ENCODE peak calls at places on chromosomes 7 and 10, in nine cellular contexts. One of them, this sample, is unnamed.

GRCh38 chr7:151517601-151518104 is 2.0 kb downstream of the RHEB start:
- DNase-seq in left ventricle myocardium inferior: no peak
- DNase-seq in T-helper 9 cell: no peak
- DNase-seq in NCI-H2029: no peak
- DNase-seq in RCC 7860: no peak
- DNase-seq in activated CD4-positive, CD25-positive, alpha-beta regulatory T cell: no peak
- DNase-seq in AG09309: no peak
- DNase-seq in amygdala: no peak
- DNase-seq in AG08396: no peak
- DNase-seq in this sample: no peak

GRCh38 chr7:26372738-26373137 is 81.1 kb downstream of the SNX10 start:
- DNase-seq in left ventricle myocardium inferior: no peak
- DNase-seq in T-helper 9 cell: no peak
- DNase-seq in NCI-H2029: no peak
- DNase-seq in RCC 7860: no peak
- DNase-seq in activated CD4-positive, CD25-positive, alpha-beta regulatory T cell: no peak
- DNase-seq in AG09309: no peak
- DNase-seq in amygdala: no peak
- DNase-seq in AG08396: no peak
- DNase-seq in this sample: no peak

GRCh38 chr7:106269263-106269961 is 15.4 kb downstream of the NAMPT start:
- DNase-seq in left ventricle myocardium inferior: no peak
- DNase-seq in T-helper 9 cell: no peak
- DNase-seq in NCI-H2029: no peak
- DNase-seq in RCC 7860: no peak
- DNase-seq in activated CD4-positive, CD25-positive, alpha-beta regulatory T cell: no peak
- DNase-seq in AG09309: no peak
- DNase-seq in amygdala: no peak
- DNase-seq in AG08396: no peak
- DNase-seq in this sample: no peak

GRCh38 chr10:85581357-85581756 is 785.2 kb downstream of the GRID1 start:
- DNase-seq in left ventricle myocardium inferior: no peak
- DNase-seq in T-helper 9 cell: no peak
- DNase-seq in NCI-H2029: no peak
- DNase-seq in RCC 7860: no peak
- DNase-seq in activated CD4-positive, CD25-positive, alpha-beta regulatory T cell: no peak
- DNase-seq in AG09309: no peak
- DNase-seq in amygdala: no peak
- DNase-seq in AG08396: no peak
- DNase-seq in this sample: no peak

GRCh38 chr7:69814421-69814962 is 216.2 kb downstream of the AUTS2 start:
- DNase-seq in left ventricle myocardium inferior: peak
- DNase-seq in T-helper 9 cell: no peak
- DNase-seq in NCI-H2029: no peak
- DNase-seq in RCC 7860: no peak
- DNase-seq in activated CD4-positive, CD25-positive, alpha-beta regulatory T cell: no peak
- DNase-seq in AG09309: peak
- DNase-seq in amygdala: peak
- DNase-seq in AG08396: no peak
- DNase-seq in this sample: peak

GRCh38 chr10:118583611-118584010 is 11.8 kb downstream of the PRLHR start:
- DNase-seq in left ventricle myocardium inferior: no peak
- DNase-seq in T-helper 9 cell: no peak
- DNase-seq in NCI-H2029: no peak
- DNase-seq in RCC 7860: no peak
- DNase-seq in activated CD4-positive, CD25-positive, alpha-beta regulatory T cell: no peak
- DNase-seq in AG09309: no peak
- DNase-seq in amygdala: no peak
- DNase-seq in AG08396: no peak
- DNase-seq in this sample: no peak

GRCh38 chr7:53340220-53340619 is 304.8 kb downstream of the POM121L12 start:
- DNase-seq in left ventricle myocardium inferior: no peak
- DNase-seq in T-helper 9 cell: no peak
- DNase-seq in NCI-H2029: no peak
- DNase-seq in RCC 7860: no peak
- DNase-seq in activated CD4-positive, CD25-positive, alpha-beta regulatory T cell: no peak
- DNase-seq in AG09309: no peak
- DNase-seq in amygdala: no peak
- DNase-seq in AG08396: no peak
- DNase-seq in this sample: no peak

GRCh38 chr10:61452655-61453641 is at the start of gene TMEM26:
- DNase-seq in left ventricle myocardium inferior: peak
- DNase-seq in T-helper 9 cell: no peak
- DNase-seq in NCI-H2029: no peak
- DNase-seq in RCC 7860: no peak
- DNase-seq in activated CD4-positive, CD25-positive, alpha-beta regulatory T cell: no peak
- DNase-seq in AG09309: no peak
- DNase-seq in amygdala: peak
- DNase-seq in AG08396: peak
- DNase-seq in this sample: peak

GRCh38 chr7:115679976-115680375 is 350.6 kb downstream of the TFEC start:
- DNase-seq in left ventricle myocardium inferior: no peak
- DNase-seq in T-helper 9 cell: no peak
- DNase-seq in NCI-H2029: no peak
- DNase-seq in RCC 7860: peak
- DNase-seq in activated CD4-positive, CD25-positive, alpha-beta regulatory T cell: no peak
- DNase-seq in AG09309: no peak
- DNase-seq in amygdala: no peak
- DNase-seq in AG08396: peak
- DNase-seq in this sample: peak

GRCh38 chr7:27174077-27175004 is at the start of gene HOXA10:
- DNase-seq in left ventricle myocardium inferior: peak
- DNase-seq in T-helper 9 cell: no peak
- DNase-seq in NCI-H2029: no peak
- DNase-seq in RCC 7860: peak
- DNase-seq in activated CD4-positive, CD25-positive, alpha-beta regulatory T cell: no peak
- DNase-seq in AG09309: no peak
- DNase-seq in amygdala: no peak
- DNase-seq in AG08396: no peak
- DNase-seq in this sample: no peak

GRCh38 chr10:48613015-48613414 is 8.1 kb upstream of the ARHGAP22 start:
- DNase-seq in left ventricle myocardium inferior: no peak
- DNase-seq in T-helper 9 cell: no peak
- DNase-seq in NCI-H2029: no peak
- DNase-seq in RCC 7860: no peak
- DNase-seq in activated CD4-positive, CD25-positive, alpha-beta regulatory T cell: no peak
- DNase-seq in AG09309: no peak
- DNase-seq in amygdala: no peak
- DNase-seq in AG08396: no peak
- DNase-seq in this sample: no peak

GRCh38 chr10:122515588-122516231 is 44.8 kb upstream of the DMBT1 start:
- DNase-seq in left ventricle myocardium inferior: peak
- DNase-seq in T-helper 9 cell: peak
- DNase-seq in NCI-H2029: no peak
- DNase-seq in RCC 7860: peak
- DNase-seq in activated CD4-positive, CD25-positive, alpha-beta regulatory T cell: no peak
- DNase-seq in AG09309: no peak
- DNase-seq in amygdala: no peak
- DNase-seq in AG08396: no peak
- DNase-seq in this sample: no peak

GRCh38 chr7:44281811-44282600 is 43.4 kb downstream of the CAMK2B start:
- DNase-seq in left ventricle myocardium inferior: peak
- DNase-seq in T-helper 9 cell: no peak
- DNase-seq in NCI-H2029: no peak
- DNase-seq in RCC 7860: no peak
- DNase-seq in activated CD4-positive, CD25-positive, alpha-beta regulatory T cell: no peak
- DNase-seq in AG09309: no peak
- DNase-seq in amygdala: no peak
- DNase-seq in AG08396: no peak
- DNase-seq in this sample: no peak

GRCh38 chr7:14936530-14936929 is 34.0 kb upstream of the DGKB start:
- DNase-seq in left ventricle myocardium inferior: no peak
- DNase-seq in T-helper 9 cell: no peak
- DNase-seq in NCI-H2029: no peak
- DNase-seq in RCC 7860: no peak
- DNase-seq in activated CD4-positive, CD25-positive, alpha-beta regulatory T cell: no peak
- DNase-seq in AG09309: peak
- DNase-seq in amygdala: no peak
- DNase-seq in AG08396: no peak
- DNase-seq in this sample: no peak

GRCh38 chr10:45035673-45036072 is 35.0 kb downstream of the ZNF22 start:
- DNase-seq in left ventricle myocardium inferior: no peak
- DNase-seq in T-helper 9 cell: no peak
- DNase-seq in NCI-H2029: no peak
- DNase-seq in RCC 7860: no peak
- DNase-seq in activated CD4-positive, CD25-positive, alpha-beta regulatory T cell: no peak
- DNase-seq in AG09309: no peak
- DNase-seq in amygdala: no peak
- DNase-seq in AG08396: no peak
- DNase-seq in this sample: no peak

GRCh38 chr7:150450491-150450992 is at the start of gene GIMAP8:
- DNase-seq in left ventricle myocardium inferior: peak
- DNase-seq in T-helper 9 cell: peak
- DNase-seq in NCI-H2029: no peak
- DNase-seq in RCC 7860: no peak
- DNase-seq in activated CD4-positive, CD25-positive, alpha-beta regulatory T cell: peak
- DNase-seq in AG09309: no peak
- DNase-seq in amygdala: no peak
- DNase-seq in AG08396: no peak
- DNase-seq in this sample: peak

GRCh38 chr7:81231203-81231922 is 312.5 kb upstream of the SEMA3C start:
- DNase-seq in left ventricle myocardium inferior: no peak
- DNase-seq in T-helper 9 cell: no peak
- DNase-seq in NCI-H2029: no peak
- DNase-seq in RCC 7860: no peak
- DNase-seq in activated CD4-positive, CD25-positive, alpha-beta regulatory T cell: no peak
- DNase-seq in AG09309: no peak
- DNase-seq in amygdala: no peak
- DNase-seq in AG08396: no peak
- DNase-seq in this sample: no peak

GRCh38 chr10:22158426-22158825 is 59.4 kb downstream of the EBLN1 start:
- DNase-seq in left ventricle myocardium inferior: no peak
- DNase-seq in T-helper 9 cell: no peak
- DNase-seq in NCI-H2029: no peak
- DNase-seq in RCC 7860: no peak
- DNase-seq in activated CD4-positive, CD25-positive, alpha-beta regulatory T cell: no peak
- DNase-seq in AG09309: no peak
- DNase-seq in amygdala: no peak
- DNase-seq in AG08396: no peak
- DNase-seq in this sample: no peak

GRCh38 chr7:90579181-90579688 is 16.9 kb upstream of the CDK14 start:
- DNase-seq in left ventricle myocardium inferior: no peak
- DNase-seq in T-helper 9 cell: no peak
- DNase-seq in NCI-H2029: no peak
- DNase-seq in RCC 7860: peak
- DNase-seq in activated CD4-positive, CD25-positive, alpha-beta regulatory T cell: no peak
- DNase-seq in AG09309: peak
- DNase-seq in amygdala: no peak
- DNase-seq in AG08396: no peak
- DNase-seq in this sample: no peak

GRCh38 chr7:66679633-66679980 is 50.9 kb downstream of the KCTD7 start:
- DNase-seq in left ventricle myocardium inferior: no peak
- DNase-seq in T-helper 9 cell: no peak
- DNase-seq in NCI-H2029: no peak
- DNase-seq in RCC 7860: no peak
- DNase-seq in activated CD4-positive, CD25-positive, alpha-beta regulatory T cell: no peak
- DNase-seq in AG09309: no peak
- DNase-seq in amygdala: no peak
- DNase-seq in AG08396: no peak
- DNase-seq in this sample: peak

GRCh38 chr10:58064714-58065528 is 202.8 kb downstream of the IPMK start:
- DNase-seq in left ventricle myocardium inferior: no peak
- DNase-seq in T-helper 9 cell: no peak
- DNase-seq in NCI-H2029: no peak
- DNase-seq in RCC 7860: peak
- DNase-seq in activated CD4-positive, CD25-positive, alpha-beta regulatory T cell: no peak
- DNase-seq in AG09309: peak
- DNase-seq in amygdala: peak
- DNase-seq in AG08396: peak
- DNase-seq in this sample: peak

GRCh38 chr7:21960922-21961321 is 15.2 kb upstream of the CDCA7L start:
- DNase-seq in left ventricle myocardium inferior: no peak
- DNase-seq in T-helper 9 cell: no peak
- DNase-seq in NCI-H2029: no peak
- DNase-seq in RCC 7860: peak
- DNase-seq in activated CD4-positive, CD25-positive, alpha-beta regulatory T cell: no peak
- DNase-seq in AG09309: peak
- DNase-seq in amygdala: no peak
- DNase-seq in AG08396: peak
- DNase-seq in this sample: no peak

GRCh38 chr7:149166142-149166541 is 18.9 kb downstream of the ZNF398 start:
- DNase-seq in left ventricle myocardium inferior: no peak
- DNase-seq in T-helper 9 cell: no peak
- DNase-seq in NCI-H2029: no peak
- DNase-seq in RCC 7860: no peak
- DNase-seq in activated CD4-positive, CD25-positive, alpha-beta regulatory T cell: no peak
- DNase-seq in AG09309: no peak
- DNase-seq in amygdala: no peak
- DNase-seq in AG08396: no peak
- DNase-seq in this sample: no peak

GRCh38 chr10:93875032-93875358 is 18.8 kb upstream of the SLC35G1 start:
- DNase-seq in left ventricle myocardium inferior: no peak
- DNase-seq in T-helper 9 cell: no peak
- DNase-seq in NCI-H2029: no peak
- DNase-seq in RCC 7860: no peak
- DNase-seq in activated CD4-positive, CD25-positive, alpha-beta regulatory T cell: no peak
- DNase-seq in AG09309: no peak
- DNase-seq in amygdala: no peak
- DNase-seq in AG08396: no peak
- DNase-seq in this sample: no peak

GRCh38 chr10:73802276-73802991 is 9.0 kb downstream of the NDST2 start:
- DNase-seq in left ventricle myocardium inferior: peak
- DNase-seq in T-helper 9 cell: no peak
- DNase-seq in NCI-H2029: no peak
- DNase-seq in RCC 7860: no peak
- DNase-seq in activated CD4-positive, CD25-positive, alpha-beta regulatory T cell: no peak
- DNase-seq in AG09309: no peak
- DNase-seq in amygdala: no peak
- DNase-seq in AG08396: no peak
- DNase-seq in this sample: no peak

GRCh38 chr7:106640368-106641141 is 20.4 kb downstream of the CCDC71L start:
- DNase-seq in left ventricle myocardium inferior: no peak
- DNase-seq in T-helper 9 cell: no peak
- DNase-seq in NCI-H2029: no peak
- DNase-seq in RCC 7860: no peak
- DNase-seq in activated CD4-positive, CD25-positive, alpha-beta regulatory T cell: no peak
- DNase-seq in AG09309: no peak
- DNase-seq in amygdala: no peak
- DNase-seq in AG08396: peak
- DNase-seq in this sample: no peak

GRCh38 chr10:42836771-42837468 is 54.3 kb downstream of the BMS1 start:
- DNase-seq in left ventricle myocardium inferior: no peak
- DNase-seq in T-helper 9 cell: no peak
- DNase-seq in NCI-H2029: no peak
- DNase-seq in RCC 7860: no peak
- DNase-seq in activated CD4-positive, CD25-positive, alpha-beta regulatory T cell: no peak
- DNase-seq in AG09309: no peak
- DNase-seq in amygdala: no peak
- DNase-seq in AG08396: peak
- DNase-seq in this sample: peak

GRCh38 chr7:103934508-103934907 is 55.0 kb downstream of the RELN start:
- DNase-seq in left ventricle myocardium inferior: no peak
- DNase-seq in T-helper 9 cell: no peak
- DNase-seq in NCI-H2029: no peak
- DNase-seq in RCC 7860: no peak
- DNase-seq in activated CD4-positive, CD25-positive, alpha-beta regulatory T cell: no peak
- DNase-seq in AG09309: no peak
- DNase-seq in amygdala: no peak
- DNase-seq in AG08396: no peak
- DNase-seq in this sample: peak

GRCh38 chr10:5400843-5401242 is 3.8 kb downstream of the TUBAL3 start:
- DNase-seq in left ventricle myocardium inferior: no peak
- DNase-seq in T-helper 9 cell: no peak
- DNase-seq in NCI-H2029: no peak
- DNase-seq in RCC 7860: no peak
- DNase-seq in activated CD4-positive, CD25-positive, alpha-beta regulatory T cell: no peak
- DNase-seq in AG09309: no peak
- DNase-seq in amygdala: no peak
- DNase-seq in AG08396: no peak
- DNase-seq in this sample: no peak

GRCh38 chr10:112362833-112363232 is 11.1 kb upstream of the ACSL5 start:
- DNase-seq in left ventricle myocardium inferior: peak
- DNase-seq in T-helper 9 cell: no peak
- DNase-seq in NCI-H2029: no peak
- DNase-seq in RCC 7860: no peak
- DNase-seq in activated CD4-positive, CD25-positive, alpha-beta regulatory T cell: no peak
- DNase-seq in AG09309: no peak
- DNase-seq in amygdala: no peak
- DNase-seq in AG08396: no peak
- DNase-seq in this sample: peak

GRCh38 chr7:81158189-81158588 is 239.3 kb upstream of the SEMA3C start:
- DNase-seq in left ventricle myocardium inferior: no peak
- DNase-seq in T-helper 9 cell: no peak
- DNase-seq in NCI-H2029: no peak
- DNase-seq in RCC 7860: peak
- DNase-seq in activated CD4-positive, CD25-positive, alpha-beta regulatory T cell: no peak
- DNase-seq in AG09309: no peak
- DNase-seq in amygdala: no peak
- DNase-seq in AG08396: no peak
- DNase-seq in this sample: no peak

This sample was measured in testis.